ENCODE peak calls at places on chromosomes 16 and 17, in seven cellular contexts. Q is activated naive CD8-positive, alpha-beta T cell treated with anti-CD3 and anti-CD28 coated beads for 36 hours; J is neuronal stem cell; S is mesothelial cell of epicardium; Y is stimulated activated naive B cell treated with anti-CD40 and anti-IgM and Interleukin-4, amounts not matched to agents 10 μg/mL and 1 μg/mL and 100 μg/mL, for 72 hours; N is CD8-positive, alpha-beta memory T cell; M is activated CD4-positive, CD25-positive, alpha-beta regulatory T cell. E is an unnamed sample.

GRCh38 chr16:13992976-13993375 is 73.0 kb downstream of the ERCC4 start:
- DNase-seq in Q (no peak), J (no peak), S (no peak), Y (no peak), N (no peak), M (no peak), E (no peak)

GRCh38 chr16:8885674-8886592 is 3.8 kb downstream of the LITAFD start:
- DNase-seq in Q (no peak), J (no peak), S (no peak), Y (no peak), N (no peak), M (no peak), E (no peak)

GRCh38 chr16:10988879-10989278 is 44.5 kb downstream of the CLEC16A start:
- DNase-seq in Q (no peak), J (no peak), S (no peak), Y (no peak), N (no peak), M (no peak), E (no peak)

GRCh38 chr17:48576479-48577309 is 1.5 kb downstream of the HOXB4 start:
- DNase-seq in Q (no peak), J (no peak), S (no peak), Y (no peak), N (no peak), M (no peak), E (no peak)

GRCh38 chr16:48611329-48612137 is 1.6 kb upstream of the N4BP1 start:
- DNase-seq in Q (peak; percentile 79), J (no peak), S (no peak), Y (no peak), N (peak; percentile 92), M (peak; percentile 45), E (peak; percentile 87)

GRCh38 chr16:12458591-12459400 is 344.9 kb downstream of the CPPED1 start:
- DNase-seq in Q (peak; percentile 38), J (no peak), S (no peak), Y (peak; percentile 34), N (peak; percentile 31), M (no peak), E (no peak)

GRCh38 chr17:20205609-20206008 is 196.4 kb downstream of the SPECC1 start:
- DNase-seq in Q (no peak), J (no peak), S (no peak), Y (no peak), N (no peak), M (no peak), E (no peak)

GRCh38 chr16:86578056-86578455 is 293 bp upstream of the FOXL1 start:
- DNase-seq in Q (no peak), J (no peak), S (no peak), Y (no peak), N (no peak), M (no peak), E (no peak)

GRCh38 chr16:67879936-67880335 is 4.7 kb upstream of the NRN1L start:
- DNase-seq in Q (no peak), J (no peak), S (no peak), Y (no peak), N (no peak), M (no peak), E (no peak)

GRCh38 chr17:64384253-64385186 is 6.1 kb downstream of the PECAM1 start:
- DNase-seq in Q (peak; percentile 33), J (no peak), S (no peak), Y (no peak), N (no peak), M (no peak), E (no peak)